ENCODE peak calls at places on chromosomes 16 and 17, in six cellular contexts. W is BJ; L is left ventricle myocardium inferior; E is epithelial cell of esophagus; K is prostate gland; T is CD8-positive, alpha-beta T cell. Y is an unnamed sample.

GRCh38 chr17:45160505-45161287 is 979 bp upstream of the HEXIM2 start:
- DNase-seq in W (no peak), L (peak; percentile 74), E (peak; percentile 54), K (peak; percentile 59), T (peak; percentile 61), Y (no peak)

GRCh38 chr17:82930043-82930923 is 90.5 kb upstream of the ZNF750 start:
- DNase-seq in W (no peak), L (peak; percentile 10), E (no peak), K (no peak), T (no peak), Y (no peak)

GRCh38 chr16:89381788-89382187 is 108.6 kb downstream of the ANKRD11 start:
- DNase-seq in W (no peak), L (no peak), E (no peak), K (no peak), T (no peak), Y (no peak)

GRCh38 chr17:58412910-58413630 is 4.3 kb downstream of the RNF43 start:
- DNase-seq in W (no peak), L (no peak), E (peak; percentile 50), K (no peak), T (no peak), Y (no peak)

GRCh38 chr16:89407925-89408300 is 82.4 kb downstream of the ANKRD11 start:
- DNase-seq in W (no peak), L (peak; percentile 33), E (no peak), K (no peak), T (no peak), Y (no peak)

GRCh38 chr17:39231587-39232551 is 6.1 kb upstream of the STAC2 start:
- DNase-seq in W (no peak), L (peak; percentile 40), E (peak; percentile 23), K (no peak), T (peak; percentile 72), Y (no peak)

GRCh38 chr17:78337244-78338109 is 22.4 kb downstream of the SOCS3 start:
- DNase-seq in W (no peak), L (no peak), E (peak; percentile 96), K (no peak), T (no peak), Y (no peak)

GRCh38 chr17:59451706-59452105 is 113.7 kb upstream of the DHX40 start:
- DNase-seq in W (no peak), L (no peak), E (peak; percentile 96), K (no peak), T (no peak), Y (no peak)

GRCh38 chr17:68310141-68310540 is 18.8 kb downstream of the ARSG start:
- DNase-seq in W (no peak), L (no peak), E (no peak), K (no peak), T (peak; percentile 32), Y (no peak)

GRCh38 chr16:89455692-89456091 is 34.7 kb downstream of the ANKRD11 start:
- DNase-seq in W (no peak), L (no peak), E (no peak), K (no peak), T (no peak), Y (no peak)

GRCh38 chr17:279776-280175 is 72.8 kb downstream of the RPH3AL start:
- DNase-seq in W (no peak), L (no peak), E (no peak), K (no peak), T (no peak), Y (no peak)

GRCh38 chr16:14193316-14193871 is 122.3 kb downstream of the MRTFB start:
- DNase-seq in W (no peak), L (no peak), E (no peak), K (no peak), T (peak; percentile 11), Y (no peak)

GRCh38 chr17:34382586-34383224 is 19.7 kb upstream of the CCL1 start:
- DNase-seq in W (no peak), L (no peak), E (no peak), K (no peak), T (no peak), Y (no peak)

GRCh38 chr17:68314916-68315535 is 23.7 kb downstream of the ARSG start:
- DNase-seq in W (no peak), L (no peak), E (no peak), K (no peak), T (peak; percentile 14), Y (no peak)

GRCh38 chr16:66425651-66426050 is 1.4 kb upstream of the BEAN1 start:
- DNase-seq in W (no peak), L (no peak), E (no peak), K (no peak), T (no peak), Y (no peak)

GRCh38 chr17:7610641-7611040 is 4.1 kb downstream of the FXR2 start:
- DNase-seq in W (no peak), L (no peak), E (no peak), K (no peak), T (no peak), Y (no peak)

GRCh38 chr17:29589524-29590260 is at the start of gene GIT1:
- DNase-seq in W (no peak), L (peak; percentile 89), E (peak; percentile 88), K (peak; percentile 85), T (peak; percentile 83), Y (no peak)

GRCh38 chr16:83068686-83069085 is 441.9 kb downstream of the CDH13 start:
- DNase-seq in W (no peak), L (no peak), E (no peak), K (no peak), T (no peak), Y (no peak)

GRCh38 chr17:10725262-10725661 is 4.6 kb downstream of the TMEM220 start:
- DNase-seq in W (no peak), L (no peak), E (no peak), K (no peak), T (no peak), Y (no peak)

GRCh38 chr17:59387351-59388069 is 56.1 kb downstream of the YPEL2 start:
- DNase-seq in W (no peak), L (no peak), E (no peak), K (no peak), T (no peak), Y (no peak)

GRCh38 chr17:17712268-17712924 is 31.1 kb downstream of the RAI1 start:
- DNase-seq in W (peak; percentile 76), L (no peak), E (peak; percentile 68), K (no peak), T (no peak), Y (peak; percentile 69)

GRCh38 chr16:56013962-56014552 is 138.9 kb upstream of the CES5A start:
- DNase-seq in W (no peak), L (peak; percentile 44), E (peak; percentile 68), K (no peak), T (peak; percentile 19), Y (no peak)

GRCh38 chr16:1152123-1152638 is 725 bp upstream of the CACNA1H start:
- DNase-seq in W (no peak), L (no peak), E (no peak), K (no peak), T (peak; percentile 53), Y (no peak)
- H3K4me3 ChIP-seq in W (peak overlapping the region; percentile 31), L (peak overlapping the region; percentile 62), E (no peak overlapping the region), K (peak overlapping the region; percentile 57), T (peak overlapping the region; percentile 37), Y (no peak overlapping the region)

GRCh38 chr17:76353599-76354316 is at the start of gene PRPSAP1:
- DNase-seq in W (no peak), L (peak; percentile 87), E (peak; percentile 94), K (peak; percentile 89), T (peak; percentile 73), Y (no peak)
- TF ChIP-seq CTCF in W (peak; percentile 80), L (peak; percentile 65), E (peak; percentile 30), K (peak; percentile 47), T (peak; percentile 47), Y (peak; percentile 64)

GRCh38 chr16:81326971-81327370 is 12.2 kb downstream of the GAN start:
- DNase-seq in W (no peak), L (no peak), E (no peak), K (no peak), T (no peak), Y (no peak)
- H3K4me3 ChIP-seq in W (no peak overlapping the region), L (no peak overlapping the region), E (no peak overlapping the region), K (peak overlapping the region; percentile 4), T (no peak overlapping the region), Y (no peak overlapping the region)

GRCh38 chr17:46842835-46843234 is 8.5 kb upstream of the WNT9B start:
- DNase-seq in W (no peak), L (no peak), E (no peak), K (no peak), T (no peak), Y (no peak)
- TF ChIP-seq CTCF in W (peak; percentile 63), L (peak; percentile 35), E (peak; percentile 47), K (peak; percentile 35), T (peak; percentile 28), Y (peak; percentile 29)

DNA sequence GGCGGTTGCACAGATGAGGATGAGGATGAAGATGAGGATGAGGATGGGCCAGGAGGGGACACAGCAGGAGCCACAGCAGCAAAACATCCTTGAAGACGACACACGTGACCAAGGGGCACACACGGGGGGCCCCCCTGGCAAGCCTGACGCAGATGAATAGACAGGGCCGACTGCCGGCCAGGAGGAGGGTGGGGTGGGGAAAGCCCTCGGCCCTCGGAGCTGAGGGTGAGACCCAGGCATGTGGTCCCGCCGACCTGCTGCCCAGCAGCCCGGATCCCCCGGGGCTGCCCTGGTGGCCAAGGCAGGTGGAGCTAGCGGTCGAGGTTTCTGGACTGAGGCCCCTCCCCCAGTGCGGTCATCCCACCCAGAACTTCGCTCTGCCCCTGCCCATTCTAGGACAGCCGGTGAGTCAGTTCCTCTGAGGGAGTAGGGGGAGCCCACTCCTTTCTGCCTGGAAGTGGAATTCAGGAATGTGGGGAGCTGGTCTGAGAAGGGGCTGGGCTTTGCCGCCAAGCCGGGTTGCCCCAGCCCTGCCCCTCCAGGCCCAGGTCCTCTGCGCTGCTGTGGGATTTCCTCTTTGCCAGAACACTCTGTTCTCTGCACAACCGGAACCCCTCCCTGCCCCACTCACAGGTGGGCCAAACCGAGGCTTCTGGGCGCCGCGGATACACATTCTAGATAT is 9.9 kb downstream of the CYGB start:
- DNase-seq in W (no peak), L (peak; percentile 73), E (peak; percentile 63), K (no peak), T (peak; percentile 65), Y (no peak)
- H3K4me3 ChIP-seq in W (no peak overlapping the region), L (peak overlapping the region; percentile 54), E (no peak overlapping the region), K (no peak overlapping the region), T (peak overlapping the region; percentile 60), Y (no peak overlapping the region)

DNA sequence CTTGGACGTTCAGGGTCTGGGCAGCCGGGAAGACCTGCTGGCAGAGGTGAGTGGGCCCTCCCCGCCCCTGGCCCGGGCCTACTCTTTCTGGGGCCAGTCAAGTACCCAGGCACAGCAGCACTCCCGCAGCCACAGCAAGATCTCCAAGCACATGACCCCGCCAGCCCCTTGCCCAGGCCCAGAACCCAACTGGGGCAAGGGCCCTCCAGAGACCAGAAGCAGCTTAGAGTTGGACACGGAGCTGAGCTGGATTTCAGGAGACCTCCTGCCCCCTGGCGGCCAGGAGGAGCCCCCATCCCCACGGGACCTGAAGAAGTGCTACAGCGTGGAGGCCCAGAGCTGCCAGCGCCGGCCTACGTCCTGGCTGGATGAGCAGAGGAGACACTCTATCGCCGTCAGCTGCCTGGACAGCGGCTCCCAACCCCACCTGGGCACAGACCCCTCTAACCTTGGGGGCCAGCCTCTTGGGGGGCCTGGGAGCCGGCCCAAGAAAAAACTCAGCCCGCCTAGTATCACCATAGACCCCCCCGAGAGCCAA is 8.6 kb upstream of the ABCC3 start:
- DNase-seq in W (no peak), L (peak; percentile 74), E (peak; percentile 74), K (peak; percentile 81), T (peak; percentile 63), Y (no peak)
- TF ChIP-seq CTCF in W (peak; percentile 82), L (peak; percentile 85), E (peak; percentile 66), K (peak; percentile 91), T (peak; percentile 59), Y (peak; percentile 92)

GRCh38 chr17:75110307-75110937 is 653 bp downstream of the ARMC7 start:
- DNase-seq in W (no peak), L (no peak), E (peak; percentile 34), K (no peak), T (peak; percentile 17), Y (no peak)
- H3K4me3 ChIP-seq in W (peak overlapping the region; percentile 90), L (peak overlapping the region; percentile 80), E (peak overlapping the region; percentile 86), K (peak overlapping the region; percentile 69), T (peak overlapping the region; percentile 91), Y (peak overlapping the region; percentile 79)